ENCODE peak calls at places on chromosomes 4 and X, in eight cellular contexts. F is NCI-H2029; O is CD4-positive, alpha-beta memory T cell; S is stimulated activated naive B cell treated with anti-CD40 and anti-IgM and Interleukin-4, amounts not matched to agents 10 μg/mL and 1 μg/mL and 100 μg/mL, for 72 hours; X is ureter; E is non-pigmented ciliary epithelial cell; V is substantia nigra; T is CD8-positive, alpha-beta T cell. Q is an unnamed sample.

GRCh38 chr4:3223986-3224748 is 24.8 kb upstream of the MSANTD1 start:
- DNase-seq in F (no peak), O (no peak), S (no peak), X (no peak), E (no peak), V (no peak), T (no peak), Q (no peak)

GRCh38 chr4:38166082-38166481 is 205.9 kb downstream of the PTTG2 start:
- DNase-seq in F (no peak), O (no peak), S (no peak), X (no peak), E (no peak), V (no peak), T (no peak), Q (no peak)

GRCh38 chr4:14528921-14529320 is 473.4 kb upstream of the CPEB2 start:
- DNase-seq in F (no peak), O (no peak), S (no peak), X (no peak), E (no peak), V (no peak), T (no peak), Q (no peak)

GRCh38 chr4:48899432-48899749 is 7.2 kb downstream of the OCIAD2 start:
- DNase-seq in F (no peak), O (no peak), S (no peak), X (no peak), E (no peak), V (no peak), T (no peak), Q (no peak)

GRCh38 chrX:38985375-38985774 is 184.1 kb downstream of the MID1IP1 start:
- DNase-seq in F (no peak), O (no peak), S (no peak), X (no peak), E (no peak), V (no peak), T (no peak), Q (no peak)

GRCh38 chr4:87965501-87965975 is 10.0 kb upstream of the SPP1 start:
- DNase-seq in F (no peak), O (no peak), S (no peak), X (no peak), E (no peak), V (no peak), T (no peak), Q (no peak)

GRCh38 chrX:19640693-19641374 is 125.5 kb upstream of the MAP3K15 start:
- DNase-seq in F (no peak), O (no peak), S (no peak), X (no peak), E (no peak), V (no peak), T (no peak), Q (no peak)

GRCh38 chr4:80529021-80529420 is 193.5 kb downstream of the CFAP299 start:
- DNase-seq in F (no peak), O (no peak), S (no peak), X (no peak), E (no peak), V (no peak), T (no peak), Q (no peak)

GRCh38 chr4:109750652-109751244 is 20.9 kb upstream of the PLA2G12A start:
- DNase-seq in F (no peak), O (no peak), S (no peak), X (no peak), E (no peak), V (no peak), T (no peak), Q (no peak)

GRCh38 chr4:22574880-22575279 is 59.0 kb upstream of the ADGRA3 start:
- DNase-seq in F (no peak), O (no peak), S (no peak), X (no peak), E (no peak), V (no peak), T (no peak), Q (no peak)

GRCh38 chr4:168440442-168441264 is 39.6 kb downstream of the DDX60L start:
- DNase-seq in F (no peak), O (no peak), S (peak), X (no peak), E (peak), V (no peak), T (no peak), Q (no peak)

Q was measured in effector CD4-positive, alpha-beta T cell.